ENCODE peak calls at places on chromosomes 3 and 15, in six cellular contexts. Y is AG10803, Z is H9, E is endothelial cell, R is ovary, G is choroid plexus epithelial cell. X is an unnamed sample.

GRCh38 chr3:125916376-125916978 is 52.5 kb upstream of the ROPN1B start:
- DNase-seq in Y (peak), E (no peak), R (peak), Z (peak), G (peak), X (no peak)

GRCh38 chr3:19506171-19506570 is 357.9 kb downstream of the KCNH8 start:
- DNase-seq in G (no peak), Y (no peak), E (no peak), Z (no peak), R (no peak), X (no peak)

GRCh38 chr15:82132742-82133141 is 86.9 kb upstream of the MEX3B start:
- DNase-seq in Z (no peak), G (peak), R (no peak), E (no peak), Y (peak), X (no peak)

GRCh38 chr3:86948840-86949239 is 42.1 kb downstream of the VGLL3 start:
- DNase-seq in Z (no peak), Y (peak), R (no peak), G (peak), E (no peak), X (no peak)

GRCh38 chr15:95520511-95520910 is 810.0 kb upstream of the NR2F2 start:
- DNase-seq in Z (no peak), Y (no peak), E (no peak), R (no peak), G (no peak), X (no peak)

GRCh38 chr3:170047133-170047404 is 9.3 kb downstream of the GPR160 start:
- DNase-seq in Z (no peak), R (no peak), E (no peak), Y (no peak), G (no peak), X (no peak)

GRCh38 chr3:14921811-14922705 is 25.3 kb upstream of the NR2C2 start:
- DNase-seq in Y (no peak), G (no peak), Z (no peak), R (peak), E (no peak), X (no peak)

GRCh38 chr3:10017636-10018292 is 8.5 kb upstream of the FANCD2 start:
- DNase-seq in G (peak), Y (peak), Z (no peak), R (no peak), E (no peak), X (peak)

GRCh38 chr3:111749171-111750170 is 109.6 kb upstream of the PHLDB2 start:
- DNase-seq in E (no peak), Z (no peak), R (no peak), G (no peak), Y (no peak), X (no peak)

GRCh38 chr3:105728913-105729312 is 139.9 kb downstream of the CBLB start:
- DNase-seq in R (no peak), G (peak), E (no peak), Y (no peak), Z (no peak), X (no peak)

GRCh38 chr3:5022187-5022965 is 43.1 kb downstream of the BHLHE40 start:
- DNase-seq in Y (no peak), G (peak), E (no peak), Z (no peak), R (no peak), X (no peak)

GRCh38 chr3:5020262-5020722 is 41.1 kb downstream of the BHLHE40 start:
- DNase-seq in E (no peak), Y (no peak), G (no peak), Z (no peak), R (no peak), X (no peak)

GRCh38 chr3:5021116-5021515 is 41.9 kb downstream of the BHLHE40 start:
- DNase-seq in E (no peak), Z (no peak), R (no peak), Y (no peak), G (no peak), X (no peak)

GRCh38 chr3:5022966-5023776 is 43.9 kb downstream of the BHLHE40 start:
- DNase-seq in R (peak), Y (peak), Z (peak), E (no peak), G (peak), X (peak)

DNA sequence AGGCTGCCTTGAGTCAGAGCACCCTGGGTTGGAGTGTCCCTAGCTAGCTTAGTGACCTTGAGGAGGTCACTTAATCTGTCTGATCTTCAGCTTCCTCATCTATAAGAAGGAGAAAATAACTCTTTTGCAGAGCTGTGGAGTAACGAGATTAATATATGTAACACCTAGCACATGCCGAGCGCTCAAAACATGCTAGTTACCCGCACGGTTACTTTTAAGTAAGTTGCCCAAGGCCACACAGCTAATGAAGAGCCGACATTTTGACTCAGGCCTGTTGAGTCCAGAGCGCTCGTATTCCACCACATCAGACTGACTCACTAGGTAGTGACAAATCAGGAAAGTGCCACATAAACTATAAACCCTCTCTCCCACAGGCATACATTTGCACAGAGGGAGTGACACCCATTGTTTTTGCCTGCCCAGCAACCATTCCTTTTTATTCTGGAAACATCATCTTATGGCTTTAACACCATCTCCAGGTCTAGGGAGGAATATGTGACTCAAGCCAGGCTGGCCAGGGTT is 42.4 kb downstream of the BHLHE40 start:
- DNase-seq in R (no peak), G (peak), Y (peak), E (no peak), Z (no peak), X (no peak)
- TF ChIP-seq CTCF in R (no peak), G (no peak), Y (no peak), E (no peak), Z (no peak), X (peak)

DNA sequence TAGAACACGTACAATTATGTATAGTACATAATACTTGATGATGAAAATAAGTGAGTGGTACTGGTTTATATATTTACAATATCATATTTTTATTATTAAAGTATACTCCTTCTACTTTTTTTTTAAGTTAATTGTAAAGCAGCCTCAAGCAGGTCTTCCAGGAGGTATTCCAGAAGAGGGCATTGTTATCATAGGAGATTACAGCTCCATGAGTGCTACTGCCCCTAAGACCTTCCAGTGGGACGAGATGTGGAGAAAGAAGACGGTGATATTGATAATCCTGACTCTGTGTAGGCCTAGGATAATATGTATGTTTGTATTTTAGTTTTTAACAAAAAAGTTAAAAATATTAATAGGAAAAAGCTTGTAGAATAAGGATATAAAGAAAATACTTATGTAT is 40.3 kb upstream of the SCN5A start:
- DNase-seq in R (no peak), Z (no peak), E (no peak), Y (no peak), G (no peak), X (no peak)
- TF ChIP-seq CTCF in R (no peak), Z (no peak), E (no peak), Y (no peak), G (no peak), X (no peak)

DNA sequence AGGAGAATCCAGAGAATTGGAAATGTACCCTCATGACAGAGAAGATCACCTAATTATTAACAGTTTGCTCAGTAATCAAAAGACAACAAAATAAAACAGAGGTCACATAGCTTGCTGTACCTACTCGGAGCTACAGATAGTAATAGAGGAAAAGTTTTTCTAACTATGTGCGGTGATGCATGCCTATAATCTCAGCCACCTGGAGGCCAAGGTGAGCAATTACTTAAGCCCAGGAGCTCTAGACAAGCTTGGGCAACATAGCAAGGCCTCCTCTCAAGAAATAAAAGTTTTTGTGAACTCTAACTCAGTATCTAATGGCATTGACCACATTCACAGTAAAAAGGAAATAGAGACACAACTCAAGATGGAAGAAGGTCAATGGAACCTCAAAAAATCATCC is 243.6 kb downstream of the ATP8B4 start:
- DNase-seq in Y (no peak), Z (no peak), R (no peak), E (no peak), G (no peak), X (no peak)
- TF ChIP-seq CTCF in Y (no peak), Z (peak), R (no peak), E (peak), G (peak), X (no peak)

DNA sequence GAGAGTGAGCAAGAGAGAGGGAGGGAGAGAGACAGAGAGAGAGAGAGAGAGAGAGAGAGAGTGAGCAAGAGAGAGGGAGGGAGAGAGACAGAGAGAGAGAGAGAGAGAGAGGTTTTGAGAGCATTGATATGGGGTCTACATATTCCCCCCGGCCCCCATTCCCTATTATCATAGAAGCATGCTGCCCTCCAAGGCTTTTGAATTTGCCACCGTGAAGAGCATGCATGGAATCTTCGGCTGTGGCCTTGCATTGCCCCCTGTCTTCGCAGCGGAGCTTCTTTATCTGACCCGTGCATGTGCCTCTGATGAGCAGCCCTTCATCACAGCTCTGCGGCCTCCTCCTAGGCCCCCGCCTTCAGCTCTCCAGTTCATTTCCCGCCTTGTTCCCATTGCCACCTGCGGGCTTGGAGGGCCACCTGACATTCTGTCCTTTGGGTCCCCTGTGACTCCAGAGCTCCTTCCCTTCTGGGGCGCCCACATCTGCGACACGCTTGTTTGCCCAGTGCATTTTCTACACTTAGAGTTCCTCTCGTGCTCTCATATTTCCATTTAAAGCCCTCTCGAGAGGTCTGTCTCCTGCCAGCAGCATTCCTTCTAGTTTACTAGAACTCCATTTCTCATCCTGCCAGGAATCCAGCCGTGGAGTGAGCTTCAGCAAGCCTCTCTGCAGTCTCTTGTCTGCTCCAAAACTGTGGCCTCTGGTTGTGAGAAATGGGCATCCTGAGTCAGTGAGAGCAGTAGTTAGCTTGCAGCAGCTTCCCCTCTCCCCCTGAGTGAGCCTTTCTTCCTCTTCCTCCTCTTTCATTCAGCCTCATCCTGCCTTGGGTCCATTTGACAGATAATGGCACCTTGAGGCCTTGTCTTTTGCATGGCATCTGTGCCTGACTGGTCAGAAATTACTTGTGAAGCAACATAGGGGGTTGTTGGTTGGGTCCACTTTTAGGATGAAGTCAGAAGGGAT is 25.3 kb downstream of the LPP start:
- DNase-seq in Z (no peak), G (peak), R (no peak), Y (peak), E (no peak), X (no peak)
- TF ChIP-seq CTCF in Z (no peak), G (peak), R (no peak), Y (peak), E (no peak), X (no peak)

GRCh38 chr3:60746043-60746638 is 505.1 kb downstream of the FHIT start:
- DNase-seq in Z (no peak), G (no peak), E (no peak), Y (no peak), R (no peak), X (no peak)

GRCh38 chr3:60746690-60747416 is 504.4 kb downstream of the FHIT start:
- DNase-seq in E (peak), G (peak), R (no peak), Z (no peak), Y (peak), X (no peak)

GRCh38 chr3:60737633-60738399 is 513.4 kb downstream of the FHIT start:
- DNase-seq in Y (no peak), G (no peak), R (no peak), Z (no peak), E (no peak), X (no peak)

GRCh38 chr3:60743631-60744164 is 507.6 kb downstream of the FHIT start:
- DNase-seq in Z (peak), R (no peak), E (peak), G (peak), Y (no peak), X (no peak)

GRCh38 chr3:60742606-60743145 is 508.6 kb downstream of the FHIT start:
- DNase-seq in Y (peak), R (no peak), Z (peak), E (peak), G (peak), X (no peak)
- TF ChIP-seq CTCF in Y (peak), R (no peak), Z (peak), E (peak), G (peak), X (peak)

DNA sequence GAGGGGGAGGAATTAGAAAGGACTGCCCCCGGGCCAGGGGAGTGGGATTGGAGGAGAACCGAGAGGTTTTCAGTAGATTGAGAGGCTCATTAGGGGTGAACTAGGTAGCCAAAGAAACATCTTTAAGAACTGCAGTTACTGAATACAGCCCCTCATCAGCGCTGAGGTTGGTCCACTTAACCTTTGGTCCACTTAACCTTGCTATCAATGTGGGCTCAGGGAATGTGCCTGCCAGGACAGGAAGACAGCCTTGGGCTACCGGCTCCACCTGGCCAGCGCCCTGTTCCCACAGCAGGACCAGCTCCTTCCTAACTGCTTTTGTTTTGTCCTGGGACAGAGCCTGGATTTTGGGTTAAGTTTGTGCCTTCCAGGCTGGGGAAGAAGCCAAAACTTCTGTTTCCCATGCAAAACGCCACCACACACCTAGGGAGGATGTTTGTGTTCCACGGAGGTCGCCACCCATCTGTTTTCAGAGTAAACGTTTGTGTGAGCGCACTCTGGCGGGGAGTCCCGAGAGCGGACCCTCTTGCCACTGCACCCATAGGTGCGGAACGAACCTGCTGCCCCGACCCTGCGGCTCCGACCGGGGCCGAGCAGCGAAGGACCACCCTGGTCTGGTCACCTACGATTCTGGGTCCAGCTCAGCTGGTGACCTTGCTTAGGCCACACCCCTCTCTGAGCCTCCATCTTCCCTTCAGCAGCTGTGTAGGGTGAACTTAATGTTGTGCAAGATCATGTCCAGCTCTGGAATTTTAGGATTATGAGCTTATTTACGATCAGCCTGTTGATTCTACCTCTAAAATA is 107.4 kb downstream of the VGLL4 start:
- DNase-seq in E (no peak), R (no peak), G (no peak), Y (no peak), Z (no peak), X (no peak)
- TF ChIP-seq CTCF in E (no peak), R (no peak), G (no peak), Y (no peak), Z (peak), X (no peak)

GRCh38 chr15:66187271-66187670 is 66.3 kb downstream of the MEGF11 start:
- DNase-seq in R (no peak), G (no peak), E (no peak), Y (no peak), Z (peak), X (no peak)

GRCh38 chr15:66189291-66189690 is 64.3 kb downstream of the MEGF11 start:
- DNase-seq in E (no peak), R (no peak), G (no peak), Y (no peak), Z (no peak), X (no peak)

GRCh38 chr15:66186049-66186825 is 67.3 kb downstream of the MEGF11 start:
- DNase-seq in E (no peak), Y (no peak), R (no peak), Z (peak), G (no peak), X (no peak)

GRCh38 chr15:66184936-66185790 is 68.4 kb downstream of the MEGF11 start:
- DNase-seq in E (no peak), R (no peak), Y (no peak), G (no peak), Z (peak), X (no peak)

DNA sequence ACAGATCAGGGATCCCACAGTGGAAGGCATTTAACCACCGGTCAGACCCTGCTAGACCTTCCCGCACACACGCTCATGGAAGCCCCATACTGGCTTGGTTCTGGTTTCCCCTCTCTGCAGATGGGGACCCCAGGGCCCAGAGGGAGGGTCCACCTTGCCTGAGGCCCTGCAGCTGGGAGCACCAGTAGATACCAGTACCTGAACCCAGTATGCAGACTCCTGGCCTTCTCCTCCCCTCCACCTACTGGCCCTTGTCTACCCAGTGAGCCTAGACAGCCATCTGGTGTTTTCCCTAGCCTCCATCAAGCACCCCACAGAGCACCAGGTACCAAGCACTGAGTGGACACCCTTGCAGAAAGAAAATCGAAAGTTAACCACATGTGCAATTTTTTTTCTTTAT is 65.1 kb downstream of the MEGF11 start:
- DNase-seq in E (no peak), R (no peak), Z (peak), G (no peak), Y (no peak), X (no peak)
- TF ChIP-seq CTCF in E (no peak), R (no peak), Z (no peak), G (no peak), Y (no peak), X (no peak)